ENCODE peak calls at places on chromosome 13, in ten cellular contexts. Y is ovary, A is tibial nerve, V is stomach, F is endothelial cell of umbilical vein, Z is body of pancreas, Q is esophagus squamous epithelium, L is A549, B is suprapubic skin, P is adrenal gland. M is an unnamed sample.

GRCh38 chr13:32159147-32159869 is 127.7 kb downstream of the FRY start:
- DNase-seq in A (no peak), L (no peak), Q (no peak), F (no peak), Y (no peak), B (no peak), Z (peak), V (no peak), P (no peak), M (no peak)

GRCh38 chr13:31431722-31432137 is 232.0 kb downstream of the B3GLCT start:
- DNase-seq in Q (no peak), P (peak), F (peak), Y (peak), A (peak), B (peak), V (peak), L (peak), Z (peak), M (peak)

GRCh38 chr13:53045110-53045509 is 16.5 kb downstream of the OLFM4 start:
- DNase-seq in A (peak), B (no peak), P (peak), V (peak), L (no peak), Q (no peak), F (peak), Y (no peak), Z (peak), M (no peak)

GRCh38 chr13:39452412-39452811 is 150.6 kb downstream of the LHFPL6 start:
- DNase-seq in Z (no peak), P (no peak), V (no peak), Y (no peak), F (no peak), Q (no peak), B (no peak), L (no peak), A (no peak), M (peak)

GRCh38 chr13:71998223-71998622 is 131.2 kb upstream of the DACH1 start:
- DNase-seq in Y (no peak), L (no peak), A (no peak), F (no peak), Z (no peak), Q (no peak), V (no peak), B (no peak), P (no peak), M (no peak)

GRCh38 chr13:109981000-109981399 is 194.6 kb upstream of the IRS2 start:
- DNase-seq in A (no peak), F (no peak), B (no peak), P (no peak), L (no peak), Q (no peak), V (no peak), Z (no peak), Y (no peak), M (no peak)

GRCh38 chr13:109645831-109646230 is 140.6 kb downstream of the IRS2 start:
- DNase-seq in A (no peak), P (no peak), Q (no peak), V (no peak), L (no peak), F (no peak), Z (no peak), B (no peak), Y (no peak), M (no peak)

GRCh38 chr13:39484506-39485313 is 118.3 kb downstream of the LHFPL6 start:
- DNase-seq in P (no peak), F (peak), Y (no peak), Q (no peak), L (no peak), B (no peak), Z (no peak), A (no peak), V (no peak), M (no peak)

GRCh38 chr13:111304041-111304544 is 16.3 kb upstream of the TEX29 start:
- DNase-seq in B (no peak), P (no peak), F (no peak), L (no peak), A (no peak), V (no peak), Q (no peak), Y (no peak), Z (no peak), M (no peak)

GRCh38 chr13:111387026-111387871 is 66.8 kb downstream of the TEX29 start:
- DNase-seq in Y (no peak), Z (no peak), V (peak), P (no peak), Q (no peak), B (no peak), F (no peak), A (no peak), L (no peak), M (no peak)

GRCh38 chr13:43119206-43119605 is 95.8 kb downstream of the DNAJC15 start:
- DNase-seq in Z (no peak), Y (no peak), F (no peak), Q (no peak), A (no peak), L (no peak), V (no peak), P (no peak), B (no peak), M (no peak)

GRCh38 chr13:109610517-109610916 is 175.9 kb downstream of the IRS2 start:
- DNase-seq in A (no peak), L (no peak), B (no peak), Z (peak), P (peak), Q (no peak), Y (peak), V (peak), F (no peak), M (peak)

GRCh38 chr13:109919715-109920375 is 133.5 kb upstream of the IRS2 start:
- DNase-seq in P (no peak), A (no peak), Z (no peak), V (no peak), F (no peak), B (no peak), Y (no peak), Q (no peak), L (no peak), M (no peak)

GRCh38 chr13:109779876-109780516 is 6.4 kb downstream of the IRS2 start:
- DNase-seq in P (no peak), F (no peak), V (no peak), Z (no peak), Q (no peak), A (no peak), B (no peak), Y (no peak), L (no peak), M (no peak)

GRCh38 chr13:59914556-59914955 is 249.2 kb downstream of the DIAPH3 start:
- DNase-seq in A (no peak), P (no peak), F (no peak), Q (no peak), B (no peak), L (no peak), Y (no peak), V (no peak), Z (no peak), M (no peak)

GRCh38 chr13:41500501-41500900 is 43.2 kb downstream of the RGCC start:
- DNase-seq in Q (no peak), V (no peak), Y (no peak), L (no peak), F (no peak), A (no peak), B (no peak), P (no peak), Z (no peak), M (no peak)

GRCh38 chr13:41497436-41497835 is 40.1 kb downstream of the RGCC start:
- DNase-seq in L (no peak), Z (no peak), Q (no peak), V (no peak), F (no peak), B (no peak), A (no peak), Y (no peak), P (no peak), M (no peak)

GRCh38 chr13:41501281-41501680 is 43.9 kb downstream of the RGCC start:
- DNase-seq in B (no peak), L (no peak), P (no peak), Y (no peak), Q (no peak), F (no peak), Z (no peak), A (no peak), V (no peak), M (no peak)

GRCh38 chr13:41502021-41502420 is 44.7 kb downstream of the RGCC start:
- DNase-seq in Z (no peak), A (no peak), Y (no peak), V (no peak), Q (no peak), P (no peak), F (no peak), L (no peak), B (no peak), M (no peak)

GRCh38 chr13:41499452-41499851 is 42.1 kb downstream of the RGCC start:
- DNase-seq in V (no peak), Z (no peak), Y (no peak), F (no peak), P (no peak), B (no peak), L (no peak), A (no peak), Q (no peak), M (no peak)
- TF ChIP-seq POLR2A in V (no peak), Z (no peak), Y (no peak), F (no peak), P (no peak), B (no peak), L (no peak), A (no peak), Q (no peak), M (no peak)

GRCh38 chr13:48097793-48098192 is 2.9 kb upstream of the MED4 start:
- DNase-seq in Q (no peak), L (no peak), Z (no peak), P (no peak), B (no peak), F (no peak), V (no peak), Y (no peak), A (no peak), M (no peak)

GRCh38 chr13:48093588-48093987 is 1.3 kb downstream of the MED4 start:
- DNase-seq in P (no peak), Q (no peak), Z (no peak), B (no peak), F (no peak), A (no peak), V (no peak), Y (no peak), L (no peak), M (no peak)

GRCh38 chr13:48096670-48097069 is 1.8 kb upstream of the MED4 start:
- DNase-seq in F (no peak), Y (no peak), V (no peak), Z (no peak), A (no peak), B (no peak), Q (no peak), L (no peak), P (no peak), M (no peak)

GRCh38 chr13:48094404-48094780 is 512 bp downstream of the MED4 start:
- DNase-seq in A (no peak), P (peak), V (no peak), Z (no peak), L (no peak), Q (no peak), Y (no peak), F (peak), B (no peak), M (no peak)

DNA sequence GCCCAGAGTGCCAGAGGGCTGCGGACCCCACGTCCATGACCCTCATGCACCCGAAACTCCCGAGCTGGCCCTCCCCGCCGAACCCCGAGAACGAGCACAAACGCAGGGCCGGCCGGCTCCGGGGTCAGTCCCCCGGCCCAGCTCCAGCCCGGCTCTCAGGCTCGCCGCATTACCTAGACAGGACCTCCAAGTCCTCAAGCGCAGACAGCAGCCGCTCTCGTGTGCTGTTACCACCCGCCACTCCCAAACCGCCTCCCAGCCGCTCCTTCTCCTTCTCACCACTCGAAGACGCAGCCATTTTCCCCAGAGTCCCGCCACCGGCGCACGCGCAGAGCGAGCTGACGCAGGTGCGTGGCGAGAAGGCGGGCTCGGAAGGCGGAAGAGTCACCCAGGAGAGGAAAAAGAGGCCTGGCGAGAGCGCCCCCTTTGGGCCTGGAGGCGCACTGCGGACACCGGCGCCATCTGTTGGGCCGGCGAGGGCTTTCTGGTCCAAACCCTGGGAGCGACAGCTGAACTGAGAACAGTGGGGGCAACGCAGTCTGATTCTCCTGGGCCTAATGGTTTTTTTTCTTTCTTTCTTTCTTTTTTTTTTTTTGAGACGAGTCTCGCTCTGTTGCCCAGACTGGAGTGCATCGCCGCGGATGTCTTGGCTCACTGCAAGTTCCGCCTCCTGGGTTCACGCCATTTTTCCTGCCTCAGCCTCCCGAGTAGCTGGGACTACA is at the start of gene MED4:
- DNase-seq in Q (peak), Z (peak), F (peak), P (peak), B (peak), L (peak), A (peak), Y (peak), V (peak), M (peak)
- TF ChIP-seq CTCF in Q (peak), Z (peak), F (peak), P (peak), B (peak), L (peak), A (peak), Y (peak), V (peak), M (peak)

GRCh38 chr13:40982772-40983171 is 36.3 kb downstream of the ELF1 start:
- DNase-seq in V (no peak), F (peak), L (no peak), A (no peak), P (no peak), B (no peak), Z (no peak), Q (no peak), Y (no peak), M (peak)
- H3K4me3 ChIP-seq in V (peak), F (peak), L (no peak), A (peak), P (no peak), B (peak), Z (no peak), Q (peak), Y (peak), M (peak)

GRCh38 chr13:28138012-28138755 is at the start of gene PAN3:
- DNase-seq in Y (peak), B (peak), Z (peak), L (peak), F (peak), P (peak), V (peak), Q (peak), A (peak), M (peak)
- TF ChIP-seq POLR2A in Y (peak), B (no peak), Z (peak), L (peak), F (peak), P (peak), V (no peak), Q (no peak), A (peak), M (peak)

DNA sequence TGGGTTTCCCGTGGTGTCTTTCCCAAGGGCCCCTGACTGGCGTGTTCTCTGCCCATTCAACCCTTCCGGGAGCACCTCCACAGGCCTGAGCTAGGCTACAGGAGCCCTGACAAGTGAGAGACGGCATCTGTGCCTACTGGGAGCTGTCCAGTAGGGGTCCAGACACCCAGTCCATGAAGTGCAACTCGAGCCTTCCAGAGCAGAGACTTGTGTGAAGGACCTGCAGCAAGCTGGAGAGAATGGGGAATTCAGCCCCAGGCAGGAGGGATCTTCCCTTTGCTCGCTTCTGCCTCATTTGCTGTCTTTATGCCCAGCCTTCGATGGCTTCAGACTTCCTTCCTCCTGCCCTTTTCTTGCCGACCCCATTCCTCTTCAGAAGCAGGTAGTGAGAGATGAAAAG is 327.4 kb downstream of the FGF9 start:
- DNase-seq in P (no peak), B (no peak), Z (no peak), V (no peak), A (no peak), Q (no peak), Y (no peak), F (no peak), L (no peak), M (no peak)
- TF ChIP-seq CTCF in P (no peak), B (no peak), Z (no peak), V (no peak), A (no peak), Q (no peak), Y (no peak), F (no peak), L (no peak), M (no peak)

DNA sequence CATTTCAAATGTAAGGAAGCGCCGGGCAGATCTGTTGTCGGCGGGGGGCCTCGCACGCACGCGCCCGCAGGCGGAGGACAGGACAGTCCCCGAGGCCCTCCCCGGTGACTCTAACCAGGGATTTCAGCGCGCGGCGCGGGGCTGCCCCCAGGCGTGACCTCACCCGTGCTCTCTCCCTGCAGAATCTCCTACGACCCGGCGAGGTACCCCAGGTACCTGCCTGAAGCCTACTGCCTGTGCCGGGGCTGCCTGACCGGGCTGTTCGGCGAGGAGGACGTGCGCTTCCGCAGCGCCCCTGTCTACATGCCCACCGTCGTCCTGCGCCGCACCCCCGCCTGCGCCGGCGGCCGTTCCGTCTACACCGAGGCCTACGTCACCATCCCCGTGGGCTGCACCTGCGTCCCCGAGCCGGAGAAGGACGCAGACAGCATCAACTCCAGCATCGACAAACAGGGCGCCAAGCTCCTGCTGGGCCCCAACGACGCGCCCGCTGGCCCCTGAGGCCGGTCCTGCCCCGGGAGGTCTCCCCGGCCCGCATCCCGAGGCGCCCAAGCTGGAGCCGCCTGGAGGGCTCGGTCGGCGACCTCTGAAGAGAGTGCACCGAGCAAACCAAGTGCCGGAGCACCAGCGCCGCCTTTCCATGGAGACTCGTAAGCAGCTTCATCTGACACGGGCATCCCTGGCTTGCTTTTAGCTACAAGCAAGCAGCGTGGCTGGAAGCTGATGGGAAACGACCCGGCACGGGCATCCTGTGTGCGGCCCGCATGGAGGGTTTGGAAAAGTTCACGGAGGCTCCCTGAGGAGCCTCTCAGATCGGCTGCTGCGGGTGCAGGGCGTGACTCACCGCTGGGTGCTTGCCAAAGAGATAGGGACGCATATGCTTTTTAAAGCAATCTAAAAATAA is 18.2 kb downstream of the IL17D start:
- DNase-seq in Q (no peak), Z (peak), V (peak), L (no peak), F (peak), P (peak), Y (peak), A (no peak), B (no peak), M (no peak)
- H3K4me3 ChIP-seq in Q (peak), Z (no peak), V (peak), L (no peak), F (no peak), P (no peak), Y (peak), A (peak), B (peak), M (peak)

GRCh38 chr13:27133889-27134288 is 37.7 kb downstream of the USP12 start:
- DNase-seq in Y (no peak), V (no peak), P (no peak), Q (no peak), L (no peak), F (no peak), Z (no peak), A (no peak), B (no peak), M (no peak)

GRCh38 chr13:27130223-27131015 is 41.2 kb downstream of the USP12 start:
- DNase-seq in Z (no peak), Q (no peak), F (no peak), B (no peak), L (no peak), Y (no peak), V (no peak), A (no peak), P (no peak), M (no peak)

GRCh38 chr13:27132538-27132937 is 39.1 kb downstream of the USP12 start:
- DNase-seq in P (no peak), Q (no peak), F (peak), A (no peak), L (no peak), Y (no peak), B (no peak), Z (no peak), V (no peak), M (no peak)

GRCh38 chr13:27131202-27131623 is 40.4 kb downstream of the USP12 start:
- DNase-seq in Q (no peak), V (no peak), Y (no peak), F (peak), B (no peak), A (no peak), Z (no peak), L (no peak), P (no peak), M (no peak)

GRCh38 chr13:27131906-27132305 is 39.7 kb downstream of the USP12 start:
- DNase-seq in A (no peak), P (no peak), V (no peak), L (no peak), F (peak), Y (no peak), Z (no peak), B (no peak), Q (no peak), M (no peak)
- TF ChIP-seq POLR2A in A (no peak), P (no peak), V (no peak), L (no peak), F (no peak), Y (no peak), Z (no peak), B (no peak), Q (no peak), M (no peak)

M was measured in heart left ventricle.